ENCODE peak calls at places on chromosomes 5 and 9, in eight cellular contexts. W, N, A, E, O, P, Y and Q are unnamed samples.

GRCh38 chr5:147554285-147554817 is 44.5 kb upstream of the DPYSL3 start:
- DNase-seq in Y (peak), O (peak), E (no peak), P (no peak), W (peak), N (no peak), A (peak), Q (peak)

GRCh38 chr9:116656535-116656934 is 30.6 kb upstream of the TRIM32 start:
- DNase-seq in Y (no peak), O (no peak), A (no peak), N (no peak), W (no peak), P (no peak), E (no peak), Q (no peak)

GRCh38 chr5:111954516-111955337 is 197.7 kb upstream of the NREP start:
- DNase-seq in N (no peak), Y (no peak), A (no peak), O (no peak), E (no peak), P (no peak), W (peak), Q (no peak)

GRCh38 chr5:112930082-112930344 is 8.0 kb upstream of the REEP5 start:
- DNase-seq in O (no peak), A (no peak), E (no peak), Y (no peak), P (no peak), W (no peak), N (no peak), Q (no peak)

GRCh38 chr9:108296056-108296455 is 559.7 kb downstream of the ACTL7B start:
- DNase-seq in N (no peak), A (no peak), O (no peak), W (peak), Y (no peak), P (no peak), E (no peak), Q (peak)

GRCh38 chr5:158483202-158483870 is 616.4 kb downstream of the EBF1 start:
- DNase-seq in A (no peak), P (no peak), Y (no peak), W (no peak), E (no peak), O (peak), N (no peak), Q (no peak)

GRCh38 chr9:136750526-136750925 is 2.2 kb upstream of the LCN6 start:
- DNase-seq in A (no peak), Y (no peak), P (no peak), N (no peak), E (no peak), W (no peak), O (no peak), Q (no peak)

GRCh38 chr5:170782438-170782837 is 1.1 kb upstream of the GABRP start:
- DNase-seq in O (no peak), P (no peak), Y (no peak), W (no peak), A (no peak), E (no peak), N (no peak), Q (no peak)

GRCh38 chr9:88026133-88026510 is 51.8 kb upstream of the CDK20 start:
- DNase-seq in Y (no peak), A (no peak), P (no peak), O (no peak), W (no peak), E (no peak), N (no peak), Q (no peak)

GRCh38 chr5:17184596-17184995 is 32.8 kb upstream of the BASP1 start:
- DNase-seq in W (peak), O (no peak), P (no peak), A (no peak), Y (no peak), N (no peak), E (no peak), Q (no peak)

GRCh38 chr9:35827486-35827885 is 1.0 kb downstream of the FAM221B start:
- DNase-seq in E (no peak), O (no peak), A (no peak), P (no peak), Y (no peak), W (peak), N (no peak), Q (no peak)

GRCh38 chr5:176628406-176629228 is 1.7 kb downstream of the SNCB start:
- DNase-seq in O (no peak), A (no peak), W (no peak), Y (no peak), E (no peak), N (no peak), P (no peak), Q (no peak)

GRCh38 chr5:131394128-131394527 is 130.3 kb downstream of the CDC42SE2 start:
- DNase-seq in A (no peak), E (no peak), W (peak), O (peak), P (no peak), N (no peak), Y (no peak), Q (no peak)

GRCh38 chr5:33233013-33233463 is 207.7 kb upstream of the TARS1 start:
- DNase-seq in N (no peak), Y (no peak), A (peak), W (peak), P (no peak), E (no peak), O (peak), Q (no peak)

GRCh38 chr5:18043344-18043743 is 409.1 kb downstream of the TAF11L14 start:
- DNase-seq in P (no peak), O (no peak), W (no peak), Y (no peak), E (no peak), N (no peak), A (no peak), Q (no peak)

GRCh38 chr5:124536333-124536732 is 210.1 kb downstream of the ZNF608 start:
- DNase-seq in O (no peak), Y (no peak), A (no peak), N (no peak), W (no peak), E (no peak), P (no peak), Q (no peak)

GRCh38 chr5:125576823-125577222 is 830.4 kb upstream of the ZNF608 start:
- DNase-seq in O (no peak), A (no peak), N (no peak), P (no peak), W (no peak), Y (no peak), E (no peak), Q (no peak)

GRCh38 chr5:112554089-112554977 is 135.3 kb upstream of the EPB41L4A start:
- DNase-seq in Y (no peak), O (no peak), E (no peak), P (no peak), A (no peak), W (no peak), N (no peak), Q (no peak)

GRCh38 chr9:77386187-77386586 is 208.9 kb downstream of the VPS13A start:
- DNase-seq in P (no peak), N (no peak), O (no peak), Y (no peak), W (peak), E (no peak), A (no peak), Q (no peak)

GRCh38 chr5:150607105-150607504 is 33.4 kb upstream of the SYNPO start:
- DNase-seq in P (no peak), E (no peak), Y (no peak), A (no peak), W (no peak), N (no peak), O (no peak), Q (no peak)

GRCh38 chr9:6962164-6962563 is 204.4 kb downstream of the KDM4C start:
- DNase-seq in A (no peak), Y (no peak), O (no peak), E (no peak), P (no peak), W (no peak), N (no peak), Q (no peak)

GRCh38 chr9:119675951-119676350 is 306.7 kb upstream of the BRINP1 start:
- DNase-seq in A (no peak), O (no peak), E (no peak), N (no peak), Y (no peak), W (no peak), P (no peak), Q (no peak)

GRCh38 chr9:92764988-92765936 is 629 bp upstream of the BICD2 start:
- DNase-seq in A (peak), W (peak), N (peak), E (peak), O (peak), P (peak), Y (peak), Q (peak)

GRCh38 chr5:180174587-180174972 is 34.4 kb downstream of the RASGEF1C start:
- DNase-seq in W (no peak), N (no peak), E (no peak), Y (no peak), O (no peak), P (no peak), A (no peak), Q (no peak)

GRCh38 chr5:172280317-172280716 is 3.2 kb downstream of the UBTD2 start:
- DNase-seq in A (no peak), W (no peak), Y (no peak), N (no peak), O (no peak), P (no peak), E (no peak), Q (no peak)

GRCh38 chr5:73967347-73967746 is 341.4 kb downstream of the ARHGEF28 start:
- DNase-seq in W (no peak), E (no peak), Y (no peak), N (no peak), A (no peak), P (no peak), O (no peak), Q (no peak)

GRCh38 chr9:107621436-107621835 is 131.9 kb upstream of the KLF4 start:
- DNase-seq in W (no peak), E (no peak), N (no peak), P (no peak), O (no peak), Y (no peak), A (no peak), Q (no peak)

GRCh38 chr5:139688712-139689413 is 40.7 kb downstream of the CXXC5 start:
- DNase-seq in N (no peak), P (no peak), A (no peak), Y (no peak), O (no peak), E (no peak), W (no peak), Q (no peak)

GRCh38 chr5:139686919-139687421 is 38.8 kb downstream of the CXXC5 start:
- DNase-seq in A (no peak), Y (no peak), W (no peak), O (no peak), P (no peak), E (no peak), N (peak), Q (no peak)

GRCh38 chr5:139688088-139688702 is 40.0 kb downstream of the CXXC5 start:
- DNase-seq in N (no peak), A (no peak), Y (no peak), W (no peak), O (no peak), E (no peak), P (no peak), Q (no peak)

GRCh38 chr5:139686356-139686918 is 38.3 kb downstream of the CXXC5 start:
- DNase-seq in A (no peak), O (no peak), P (no peak), Y (no peak), E (no peak), N (no peak), W (no peak), Q (no peak)

DNA sequence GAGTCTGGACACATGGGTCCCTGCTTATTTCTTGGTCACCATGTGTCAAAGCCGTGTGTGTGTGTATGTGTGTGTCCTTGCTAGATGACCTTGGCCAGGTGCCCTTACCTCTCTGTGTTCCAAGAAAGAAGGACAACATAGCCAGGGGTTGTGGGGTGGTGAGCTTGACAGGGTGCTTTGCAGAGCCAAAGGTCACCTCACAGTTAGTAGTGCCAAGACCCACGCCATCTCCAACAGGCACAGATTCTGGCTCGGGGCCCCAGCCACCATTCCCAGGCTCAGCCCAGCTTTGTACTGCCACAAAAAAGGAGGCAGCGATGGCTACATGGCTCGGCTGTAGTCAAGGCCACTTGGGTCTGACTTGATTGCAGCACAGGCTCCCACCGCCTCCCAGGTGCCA is 39.5 kb downstream of the CXXC5 start:
- DNase-seq in Y (no peak), O (no peak), P (no peak), A (no peak), W (no peak), N (no peak), E (no peak), Q (no peak)
- H3K27ac ChIP-seq in Y (no peak), O (peak), P (peak), A (no peak), W (no peak), N (peak), E (peak), Q (no peak)

GRCh38 chr5:169721771-169722170 is 84.7 kb downstream of the DOCK2 start:
- DNase-seq in Y (no peak), O (no peak), P (no peak), E (no peak), W (no peak), N (no peak), A (no peak), Q (no peak)
- TF ChIP-seq CTCF in Y (no peak), O (no peak), P (no peak), E (no peak), W (no peak), N (peak), A (no peak), Q (no peak)

GRCh38 chr5:90933298-90933697 is 374.7 kb downstream of the ADGRV1 start:
- DNase-seq in O (no peak), N (no peak), A (no peak), Y (no peak), P (no peak), E (no peak), W (no peak), Q (no peak)

GRCh38 chr5:90932052-90932699 is 373.6 kb downstream of the ADGRV1 start:
- DNase-seq in W (peak), E (peak), P (no peak), Y (peak), O (peak), N (peak), A (peak), Q (peak)

GRCh38 chr5:90934738-90935137 is 376.1 kb downstream of the ADGRV1 start:
- DNase-seq in E (no peak), P (no peak), W (no peak), Y (no peak), O (no peak), A (no peak), N (no peak), Q (no peak)

GRCh38 chr5:90930756-90931431 is 372.3 kb downstream of the ADGRV1 start:
- DNase-seq in E (no peak), W (no peak), A (no peak), O (no peak), P (no peak), N (no peak), Y (no peak), Q (no peak)

DNA sequence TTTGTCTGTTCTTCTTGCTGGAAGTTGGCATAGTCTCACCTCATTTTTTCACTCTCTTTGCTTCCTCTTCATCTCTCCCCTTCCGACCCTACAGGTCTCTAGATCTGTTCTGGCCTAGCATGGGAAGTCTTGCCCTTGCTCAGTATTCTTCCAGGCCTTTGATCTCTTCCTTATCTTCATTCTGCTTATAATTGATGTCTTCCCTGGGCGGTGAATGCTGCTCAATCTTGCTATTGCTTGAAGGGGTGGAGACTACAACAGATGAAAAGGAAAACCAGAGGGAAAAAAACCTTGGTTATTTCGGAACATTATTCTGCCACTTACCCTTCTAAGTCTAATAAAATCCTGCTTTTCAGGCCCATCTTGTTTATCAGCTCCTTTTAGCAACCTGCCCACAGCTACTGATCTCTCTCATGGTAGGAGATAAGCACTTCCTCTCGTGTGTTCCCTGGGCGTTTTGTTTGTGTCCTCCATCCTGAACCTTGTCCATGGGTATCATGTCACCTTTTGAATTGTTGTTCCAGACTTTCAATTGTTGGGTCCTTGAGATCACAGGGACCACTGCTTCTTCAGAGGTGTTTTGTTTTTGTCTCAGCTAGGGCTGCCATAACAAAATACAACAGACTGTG is 375.6 kb downstream of the ADGRV1 start:
- DNase-seq in A (no peak), N (peak), E (no peak), O (no peak), Y (no peak), W (no peak), P (no peak), Q (no peak)
- H3K27ac ChIP-seq in A (no peak), N (no peak), E (peak), O (peak), Y (no peak), W (no peak), P (no peak), Q (no peak)

DNA sequence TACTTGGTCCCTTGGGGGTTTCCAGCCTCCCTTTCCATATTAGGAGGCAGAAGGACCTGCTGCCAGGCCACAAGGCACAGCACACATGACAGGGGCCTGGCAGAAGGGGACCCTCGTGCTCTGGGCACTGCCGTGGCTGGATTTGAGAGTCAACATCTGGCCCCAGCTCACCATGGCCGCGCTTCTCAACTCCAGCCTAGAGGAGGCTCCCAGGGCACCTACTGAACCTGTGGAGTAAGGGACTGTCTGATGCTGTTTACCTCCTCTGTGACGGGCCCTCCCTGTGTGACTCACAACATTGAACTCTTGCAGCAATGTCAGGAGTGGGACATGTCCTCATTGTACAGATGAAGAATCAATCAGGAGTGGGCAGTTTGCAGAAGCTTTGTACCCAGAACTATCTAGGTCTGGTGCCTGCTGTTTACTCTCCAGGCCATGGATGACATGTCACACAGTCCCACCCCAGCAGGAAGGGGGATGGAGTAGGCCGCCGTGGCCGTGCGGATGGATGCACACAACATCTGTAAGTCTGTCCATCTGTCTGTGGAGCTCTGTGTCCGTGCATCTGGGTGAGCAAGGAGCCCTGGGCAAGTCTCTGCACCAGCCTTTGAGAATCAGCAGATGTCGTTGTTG is 311.3 kb upstream of the IRX4 start:
- DNase-seq in A (no peak), E (no peak), N (no peak), W (no peak), O (no peak), Y (no peak), P (no peak), Q (no peak)
- TF ChIP-seq CTCF in A (no peak), E (no peak), N (no peak), W (no peak), O (no peak), Y (no peak), P (no peak), Q (no peak)

GRCh38 chr5:4020386-4020785 is 424.8 kb downstream of the IRX1 start:
- DNase-seq in W (no peak), A (no peak), N (no peak), E (no peak), Y (no peak), O (no peak), P (no peak), Q (no peak)
- H3K27ac ChIP-seq in W (no peak), A (no peak), N (no peak), E (no peak), Y (no peak), O (no peak), P (peak), Q (no peak)

DNA sequence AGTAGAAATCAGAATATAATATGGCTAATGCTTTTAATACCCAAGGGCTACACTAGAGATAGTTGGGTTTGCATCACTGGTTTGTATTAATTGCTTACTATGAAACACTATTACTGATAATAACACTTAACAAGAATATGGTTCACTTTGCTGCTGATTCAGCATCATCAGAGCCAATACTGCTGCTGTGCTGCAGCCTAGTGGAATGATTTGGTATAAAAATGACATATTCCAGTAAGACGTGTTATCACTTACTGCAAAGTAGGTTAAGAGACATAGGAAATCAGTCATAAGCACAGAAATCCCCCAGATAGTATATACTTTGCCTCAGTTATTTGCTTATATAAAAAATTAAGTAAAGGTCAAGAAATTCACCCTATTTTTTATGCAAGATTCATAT is 2.8 kb downstream of the CDH10 start:
- DNase-seq in Y (no peak), A (no peak), N (peak), P (no peak), E (no peak), W (peak), O (peak), Q (peak)
- TF ChIP-seq CTCF in Y (peak), A (peak), N (no peak), P (peak), E (peak), W (peak), O (peak), Q (peak)